ENCODE peak calls at places on chromosomes 7 and 10, in four cellular contexts. One of them, this sample, is unnamed. For H3K4me1 and H3K9me3, the result is how much of the 10 kb centered on the place peaks cover.

GRCh38 chr7:151372612-151373265 is 31.1 kb downstream of the NUB1 start:
- DNase-seq in Caco-2: no peak
- DNase-seq in tibial nerve: no peak
- DNase-seq in upper lobe of right lung: no peak
- DNase-seq in this sample: no peak

GRCh38 chr10:120593693-120594092 is 136.7 kb downstream of the PLPP4 start:
- DNase-seq in Caco-2: no peak
- DNase-seq in upper lobe of right lung: no peak
- DNase-seq in tibial nerve: no peak
- DNase-seq in this sample: no peak

GRCh38 chr7:134761206-134761786 is 18.1 kb upstream of the CALD1 start:
- DNase-seq in tibial nerve: no peak
- DNase-seq in upper lobe of right lung: no peak
- DNase-seq in Caco-2: no peak
- DNase-seq in this sample: no peak

GRCh38 chr7:26265499-26266075 is 26.1 kb upstream of the SNX10 start:
- DNase-seq in tibial nerve: no peak
- DNase-seq in upper lobe of right lung: no peak
- DNase-seq in Caco-2: no peak
- DNase-seq in this sample: no peak

GRCh38 chr7:85226401-85227085 is 39.7 kb upstream of the SEMA3D start:
- DNase-seq in Caco-2: no peak
- DNase-seq in tibial nerve: no peak
- DNase-seq in upper lobe of right lung: no peak
- DNase-seq in this sample: no peak

GRCh38 chr10:2680802-2681201 is 386.5 kb upstream of the PFKP start:
- DNase-seq in Caco-2: no peak
- DNase-seq in tibial nerve: no peak
- DNase-seq in upper lobe of right lung: no peak
- DNase-seq in this sample: no peak

GRCh38 chr7:135189961-135190360 is 19.5 kb upstream of the CYREN start:
- DNase-seq in upper lobe of right lung: no peak
- DNase-seq in tibial nerve: no peak
- DNase-seq in Caco-2: no peak
- DNase-seq in this sample: no peak

GRCh38 chr7:98199131-98199530 is 12.1 kb upstream of the BHLHA15 start:
- DNase-seq in Caco-2: no peak
- DNase-seq in tibial nerve: no peak
- DNase-seq in upper lobe of right lung: no peak
- DNase-seq in this sample: no peak

GRCh38 chr10:103752680-103753248 is 102.6 kb downstream of the SH3PXD2A start:
- DNase-seq in tibial nerve: no peak
- DNase-seq in upper lobe of right lung: no peak
- DNase-seq in Caco-2: no peak
- DNase-seq in this sample: no peak

GRCh38 chr10:115762029-115762428 is 511.0 kb downstream of the GFRA1 start:
- DNase-seq in Caco-2: no peak
- DNase-seq in upper lobe of right lung: no peak
- DNase-seq in tibial nerve: no peak
- DNase-seq in this sample: no peak

GRCh38 chr10:1600861-1601260 is 136.5 kb downstream of the ADARB2 start:
- DNase-seq in tibial nerve: no peak
- DNase-seq in Caco-2: no peak
- DNase-seq in upper lobe of right lung: no peak
- DNase-seq in this sample: no peak

GRCh38 chr7:147913239-147913638 is 677.3 kb upstream of the C7orf33 start:
- DNase-seq in upper lobe of right lung: no peak
- DNase-seq in tibial nerve: no peak
- DNase-seq in Caco-2: no peak
- DNase-seq in this sample: no peak

GRCh38 chr10:110840225-110840922 is 31.4 kb upstream of the PDCD4 start:
- DNase-seq in tibial nerve: peak
- DNase-seq in Caco-2: peak
- DNase-seq in upper lobe of right lung: peak
- DNase-seq in this sample: no peak

GRCh38 chr7:102167254-102167653 is 119.4 kb upstream of the SH2B2 start:
- DNase-seq in upper lobe of right lung: no peak
- DNase-seq in tibial nerve: no peak
- DNase-seq in Caco-2: no peak
- DNase-seq in this sample: no peak

GRCh38 chr7:130356121-130356759 is 11.6 kb downstream of the CPA5 start:
- DNase-seq in Caco-2: peak
- DNase-seq in upper lobe of right lung: no peak
- DNase-seq in tibial nerve: no peak
- DNase-seq in this sample: peak

GRCh38 chr7:36928718-36929117 is 204.4 kb upstream of the AOAH start:
- DNase-seq in tibial nerve: no peak
- DNase-seq in upper lobe of right lung: no peak
- DNase-seq in Caco-2: no peak
- DNase-seq in this sample: no peak

GRCh38 chr7:5780801-5781496 is 514 bp downstream of the RNF216 start:
- DNase-seq in tibial nerve: no peak
- DNase-seq in Caco-2: no peak
- DNase-seq in upper lobe of right lung: peak
- DNase-seq in this sample: peak

GRCh38 chr7:121085922-121086321 is 97.4 kb downstream of the CPED1 start:
- DNase-seq in Caco-2: no peak
- DNase-seq in upper lobe of right lung: no peak
- DNase-seq in tibial nerve: no peak
- DNase-seq in this sample: peak

GRCh38 chr10:106978746-106979145 is 185.8 kb downstream of the SORCS1 start:
- DNase-seq in upper lobe of right lung: no peak
- DNase-seq in tibial nerve: no peak
- DNase-seq in Caco-2: no peak
- DNase-seq in this sample: no peak

GRCh38 chr7:131633342-131633843 is 77.0 kb upstream of the PODXL start:
- DNase-seq in tibial nerve: no peak
- DNase-seq in Caco-2: no peak
- DNase-seq in upper lobe of right lung: no peak
- DNase-seq in this sample: peak

GRCh38 chr7:121305109-121305508 is 23.7 kb upstream of the WNT16 start:
- DNase-seq in tibial nerve: no peak
- DNase-seq in upper lobe of right lung: no peak
- DNase-seq in Caco-2: no peak
- DNase-seq in this sample: no peak

GRCh38 chr7:138166681-138167080 is 90.4 kb downstream of the AKR1D1 start:
- DNase-seq in Caco-2: no peak
- DNase-seq in upper lobe of right lung: no peak
- DNase-seq in tibial nerve: no peak
- DNase-seq in this sample: no peak
- H3K4me1 ChIP-seq in Caco-2: under half
- H3K4me1 ChIP-seq in upper lobe of right lung: under half
- H3K4me1 ChIP-seq in tibial nerve: under half
- H3K4me1 ChIP-seq in this sample: under half

GRCh38 chr10:97572214-97572989 is at the start of gene ANKRD2:
- DNase-seq in upper lobe of right lung: peak
- DNase-seq in Caco-2: peak
- DNase-seq in tibial nerve: peak
- DNase-seq in this sample: peak
- H3K4me3 ChIP-seq in upper lobe of right lung: no peak
- H3K4me3 ChIP-seq in Caco-2: no peak
- H3K4me3 ChIP-seq in tibial nerve: no peak
- H3K4me3 ChIP-seq in this sample: no peak

DNA sequence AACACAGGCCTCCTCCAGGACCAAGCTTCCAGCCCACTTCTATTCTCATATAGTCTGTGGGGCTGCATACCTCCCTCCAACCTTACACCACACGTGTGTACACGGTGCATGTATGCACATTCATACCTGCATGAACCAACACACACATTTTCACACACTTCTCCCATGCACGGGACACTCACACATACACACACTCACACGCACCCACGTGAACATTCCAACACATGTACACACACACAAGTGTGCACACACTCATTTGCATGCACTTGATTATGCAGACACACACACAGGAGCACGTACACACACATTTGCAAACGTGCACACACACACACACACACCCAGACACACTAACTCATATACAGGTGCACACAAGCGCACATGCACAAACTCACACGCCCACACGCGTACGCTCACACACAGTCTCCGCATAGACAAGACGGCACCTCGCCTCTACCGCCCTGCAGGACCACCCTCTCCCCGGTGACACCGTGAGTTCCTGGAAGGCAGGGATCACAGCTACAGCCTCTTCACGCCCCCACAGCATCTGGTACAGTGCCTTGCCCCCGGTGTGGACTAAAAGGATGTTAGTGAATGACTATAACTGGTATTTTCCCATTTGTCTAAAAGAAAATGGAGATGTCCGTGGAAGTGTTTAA is 263.8 kb downstream of the PTPRN2 start:
- DNase-seq in tibial nerve: no peak
- DNase-seq in Caco-2: no peak
- DNase-seq in upper lobe of right lung: no peak
- DNase-seq in this sample: no peak
- H3K9me3 ChIP-seq in tibial nerve: under half
- H3K9me3 ChIP-seq in Caco-2: under half
- H3K9me3 ChIP-seq in upper lobe of right lung: under half
- H3K9me3 ChIP-seq in this sample: under half

GRCh38 chr10:79125092-79125491 is 56.3 kb downstream of the ZMIZ1 start:
- DNase-seq in tibial nerve: no peak
- DNase-seq in Caco-2: no peak
- DNase-seq in upper lobe of right lung: no peak
- DNase-seq in this sample: no peak
- H3K4me1 ChIP-seq in tibial nerve: half or more
- H3K4me1 ChIP-seq in Caco-2: under half
- H3K4me1 ChIP-seq in upper lobe of right lung: under half
- H3K4me1 ChIP-seq in this sample: under half

GRCh38 chr7:47539398-47540052 is 42.4 kb downstream of the TNS3 start:
- DNase-seq in upper lobe of right lung: peak
- DNase-seq in Caco-2: peak
- DNase-seq in tibial nerve: no peak
- DNase-seq in this sample: peak

GRCh38 chr7:47536705-47537611 is 45.0 kb downstream of the TNS3 start:
- DNase-seq in tibial nerve: peak
- DNase-seq in upper lobe of right lung: peak
- DNase-seq in Caco-2: no peak
- DNase-seq in this sample: peak

GRCh38 chr7:47535704-47536628 is 45.9 kb downstream of the TNS3 start:
- DNase-seq in upper lobe of right lung: no peak
- DNase-seq in Caco-2: no peak
- DNase-seq in tibial nerve: no peak
- DNase-seq in this sample: no peak

GRCh38 chr7:47538846-47539311 is 43.0 kb downstream of the TNS3 start:
- DNase-seq in tibial nerve: no peak
- DNase-seq in upper lobe of right lung: peak
- DNase-seq in Caco-2: no peak
- DNase-seq in this sample: no peak

DNA sequence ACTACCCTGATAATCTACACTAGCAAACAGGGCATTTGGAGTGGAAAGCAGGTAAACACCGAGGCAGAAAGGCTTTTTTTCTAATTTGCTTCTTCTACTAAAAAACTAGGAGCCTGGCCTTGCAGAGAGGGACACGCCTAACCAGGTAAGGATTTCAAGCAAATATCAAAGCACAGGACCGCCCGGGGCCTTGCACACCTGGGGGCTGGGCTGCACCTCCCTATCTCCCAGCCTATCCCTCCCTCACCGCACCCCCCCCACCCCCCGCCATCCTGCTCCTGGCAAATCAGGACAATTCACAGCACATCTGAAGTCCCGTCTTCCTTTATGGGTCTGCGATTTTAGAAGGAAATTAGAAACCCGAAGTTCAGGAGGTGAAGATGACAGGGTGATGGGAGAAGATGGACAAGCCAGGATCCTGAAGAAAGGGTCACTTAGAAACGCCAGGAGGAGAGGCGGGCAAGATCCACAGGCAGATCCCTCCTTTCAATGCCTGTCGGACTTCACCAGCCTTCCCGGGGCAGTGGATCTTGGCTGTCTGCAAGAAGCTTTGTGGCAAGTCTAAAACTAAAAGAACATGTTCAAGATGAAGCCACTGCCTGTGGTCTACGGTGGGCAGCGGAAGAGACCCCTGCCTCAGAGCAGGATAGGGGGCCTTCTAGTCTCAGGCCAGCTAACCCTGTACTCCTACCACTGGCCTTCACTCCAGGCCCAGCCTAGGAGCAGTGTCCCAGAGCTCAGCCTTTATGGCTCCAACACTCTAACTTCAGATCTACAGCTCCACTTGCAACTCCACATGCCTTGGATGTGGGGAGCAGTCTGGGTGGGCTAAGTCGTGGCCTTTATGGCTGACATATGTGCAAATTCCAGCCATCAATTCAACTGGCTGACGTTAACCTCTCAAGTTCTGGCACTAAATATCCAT is 43.9 kb downstream of the TNS3 start:
- DNase-seq in tibial nerve: no peak
- DNase-seq in upper lobe of right lung: peak
- DNase-seq in Caco-2: no peak
- DNase-seq in this sample: peak
- H3K4me3 ChIP-seq in tibial nerve: peak
- H3K4me3 ChIP-seq in upper lobe of right lung: peak
- H3K4me3 ChIP-seq in Caco-2: no peak
- H3K4me3 ChIP-seq in this sample: peak

GRCh38 chr10:131314148-131314547 is 2.6 kb upstream of the TCERG1L start:
- DNase-seq in upper lobe of right lung: no peak
- DNase-seq in Caco-2: no peak
- DNase-seq in tibial nerve: no peak
- DNase-seq in this sample: no peak

GRCh38 chr10:131311661-131312260 is at the start of gene TCERG1L:
- DNase-seq in tibial nerve: no peak
- DNase-seq in Caco-2: no peak
- DNase-seq in upper lobe of right lung: no peak
- DNase-seq in this sample: no peak

GRCh38 chr10:131314799-131315198 is 3.3 kb upstream of the TCERG1L start:
- DNase-seq in Caco-2: no peak
- DNase-seq in upper lobe of right lung: no peak
- DNase-seq in tibial nerve: no peak
- DNase-seq in this sample: no peak

GRCh38 chr10:131312261-131312801 is 810 bp upstream of the TCERG1L start:
- DNase-seq in Caco-2: no peak
- DNase-seq in tibial nerve: no peak
- DNase-seq in upper lobe of right lung: no peak
- DNase-seq in this sample: no peak

GRCh38 chr10:131313377-131313776 is 1.9 kb upstream of the TCERG1L start:
- DNase-seq in tibial nerve: no peak
- DNase-seq in Caco-2: no peak
- DNase-seq in upper lobe of right lung: no peak
- DNase-seq in this sample: no peak
- H3K9me3 ChIP-seq in tibial nerve: under half
- H3K9me3 ChIP-seq in Caco-2: under half
- H3K9me3 ChIP-seq in upper lobe of right lung: under half
- H3K9me3 ChIP-seq in this sample: under half

GRCh38 chr7:100486111-100486636 is 2.4 kb downstream of the NYAP1 start:
- DNase-seq in upper lobe of right lung: no peak
- DNase-seq in Caco-2: no peak
- DNase-seq in tibial nerve: no peak
- DNase-seq in this sample: no peak
- H3K4me1 ChIP-seq in upper lobe of right lung: under half
- H3K4me1 ChIP-seq in Caco-2: under half
- H3K4me1 ChIP-seq in tibial nerve: half or more
- H3K4me1 ChIP-seq in this sample: under half

GRCh38 chr10:133241501-133242205 is 4.0 kb downstream of the VENTX start:
- DNase-seq in upper lobe of right lung: no peak
- DNase-seq in tibial nerve: no peak
- DNase-seq in Caco-2: no peak
- DNase-seq in this sample: no peak
- H3K4me3 ChIP-seq in upper lobe of right lung: peak
- H3K4me3 ChIP-seq in tibial nerve: no peak
- H3K4me3 ChIP-seq in Caco-2: no peak
- H3K4me3 ChIP-seq in this sample: no peak